ENCODE peak calls at places on chromosomes 11 and 22, in nine cellular contexts. K is tibial nerve, V is fibroblast of the aortic adventitia, E is pancreas, W is H9, H is neural crest cell, U is foreskin keratinocyte, P is retinal pigment epithelial cell, A is esophagus muscularis mucosa. Y is an unnamed sample.

GRCh38 chr22:46758098-46758497 is 4.4 kb upstream of the TBC1D22A start:
- DNase-seq in W (no peak), H (no peak), P (no peak), E (no peak), A (no peak), V (no peak), K (no peak), U (no peak), Y (no peak)

GRCh38 chr11:58286249-58286648 is 18.2 kb upstream of the OR10W1 start:
- DNase-seq in V (peak), E (no peak), H (no peak), A (no peak), P (peak), W (peak), K (no peak), U (peak), Y (no peak)

GRCh38 chr11:119081682-119082081 is 3.0 kb upstream of the HMBS start:
- DNase-seq in U (no peak), W (no peak), H (no peak), E (no peak), V (no peak), P (no peak), A (no peak), K (no peak), Y (no peak)

GRCh38 chr22:43186272-43187170 is at the start of gene TTLL12:
- DNase-seq in K (no peak), U (peak), W (peak), P (no peak), H (peak), V (peak), A (no peak), E (peak), Y (no peak)

GRCh38 chr22:49589301-49589700 is 238.4 kb downstream of the BRD1 start:
- DNase-seq in U (no peak), A (no peak), K (no peak), W (no peak), V (no peak), E (no peak), H (no peak), P (no peak), Y (no peak)

GRCh38 chr11:120546312-120547205 is 35.0 kb downstream of the GRIK4 start:
- DNase-seq in H (no peak), W (peak), U (peak), A (no peak), P (peak), V (peak), K (no peak), E (peak), Y (no peak)

GRCh38 chr11:4684631-4685285 is 12.9 kb downstream of the OR51E2 start:
- DNase-seq in K (no peak), W (no peak), E (no peak), P (no peak), U (no peak), V (no peak), A (no peak), H (no peak), Y (no peak)

GRCh38 chr11:64253481-64253880 is 2.2 kb downstream of the PLCB3 start:
- DNase-seq in P (no peak), V (no peak), U (no peak), W (no peak), K (no peak), E (no peak), H (no peak), A (no peak), Y (no peak)

DNA sequence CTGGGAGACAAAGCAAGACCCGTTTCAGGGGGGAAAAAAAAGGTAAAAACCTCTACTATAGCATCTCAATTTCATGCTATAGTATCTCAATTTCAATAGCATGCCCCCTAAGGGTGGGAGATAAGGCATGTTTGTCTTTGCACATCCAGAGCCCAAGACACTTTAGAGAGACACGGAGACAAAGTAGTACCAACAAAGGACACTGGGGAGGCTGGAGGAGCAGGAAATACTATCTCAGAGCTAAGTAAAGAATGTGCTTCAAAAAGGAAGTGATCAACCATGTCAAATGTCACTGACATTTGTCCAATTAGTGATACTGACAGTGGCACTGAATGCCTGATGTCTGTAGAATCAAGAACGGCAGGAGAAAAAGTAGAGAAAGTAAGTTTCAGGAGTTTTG is 68.6 kb downstream of the RRAS2 start:
- DNase-seq in E (no peak), H (no peak), A (no peak), U (no peak), W (no peak), K (no peak), P (no peak), V (no peak), Y (no peak)
- TF ChIP-seq CTCF in E (no peak), H (no peak), A (no peak), U (no peak), W (peak), K (no peak), P (no peak), V (no peak), Y (no peak)

GRCh38 chr11:115613986-115614625 is 109.9 kb upstream of the CADM1 start:
- DNase-seq in A (no peak), P (no peak), K (no peak), U (peak), H (no peak), V (no peak), W (no peak), E (no peak), Y (no peak)

GRCh38 chr11:115617767-115618166 is 113.6 kb upstream of the CADM1 start:
- DNase-seq in A (no peak), U (no peak), H (no peak), W (no peak), P (no peak), V (no peak), E (no peak), K (no peak), Y (no peak)

GRCh38 chr11:115613004-115613403 is 108.8 kb upstream of the CADM1 start:
- DNase-seq in W (no peak), E (no peak), V (no peak), A (no peak), H (no peak), P (no peak), U (no peak), K (no peak), Y (no peak)

GRCh38 chr11:115618428-115618827 is 114.2 kb upstream of the CADM1 start:
- DNase-seq in E (no peak), U (peak), W (no peak), K (no peak), H (no peak), V (no peak), A (no peak), P (no peak), Y (no peak)

DNA sequence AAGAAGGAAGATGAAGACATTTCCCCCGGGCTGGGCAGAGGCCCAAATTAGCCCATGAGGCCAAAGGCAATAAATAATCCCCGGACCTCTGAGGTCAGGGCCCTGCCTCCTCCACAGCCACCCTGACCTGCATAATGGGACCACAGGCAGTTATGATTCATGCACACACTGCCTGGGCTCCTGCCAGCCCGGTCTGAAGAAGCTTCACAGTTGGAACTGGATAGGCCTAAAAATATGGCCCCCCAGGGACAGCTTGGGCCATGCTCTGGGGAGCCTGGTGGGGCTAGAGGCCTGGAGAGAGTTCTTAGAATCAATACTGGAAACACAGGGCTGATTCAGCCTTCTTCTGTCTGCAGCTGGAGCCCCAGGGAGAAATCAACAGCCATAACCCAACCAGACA is 112.7 kb upstream of the CADM1 start:
- DNase-seq in P (no peak), V (no peak), E (peak), K (no peak), U (no peak), A (no peak), H (no peak), W (no peak), Y (no peak)
- TF ChIP-seq CTCF in P (no peak), V (no peak), E (no peak), K (no peak), U (no peak), A (no peak), H (no peak), W (no peak), Y (no peak)

DNA sequence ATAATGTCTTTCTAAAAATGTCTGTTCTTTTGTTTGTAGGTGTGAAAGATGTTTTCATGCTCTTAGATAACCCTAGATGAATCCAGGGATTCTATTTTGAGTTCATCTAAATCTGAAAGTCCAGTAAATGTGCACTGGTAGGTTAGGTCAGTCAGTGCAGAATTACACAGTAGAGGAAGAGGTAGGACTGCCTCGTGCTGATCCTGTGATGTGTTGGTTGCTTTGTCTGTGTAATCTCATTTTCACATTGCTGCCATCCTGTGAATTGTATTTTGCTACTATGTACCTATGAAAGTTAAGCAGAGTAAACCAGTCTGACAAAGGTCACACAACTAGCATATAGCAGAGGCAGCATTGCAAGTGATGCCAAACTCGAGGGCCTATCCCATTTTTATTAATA is 36.5 kb downstream of the ATXN10 start:
- DNase-seq in H (no peak), W (no peak), E (no peak), U (no peak), K (no peak), P (no peak), V (no peak), A (no peak), Y (no peak)
- TF ChIP-seq CTCF in H (no peak), W (no peak), E (no peak), U (no peak), K (no peak), P (no peak), V (no peak), A (no peak), Y (no peak)

GRCh38 chr11:126358763-126359160 is 3.3 kb downstream of the ST3GAL4 start:
- DNase-seq in W (no peak), A (no peak), V (no peak), H (no peak), U (no peak), P (no peak), E (no peak), K (no peak), Y (no peak)

GRCh38 chr11:126357969-126358762 is 2.7 kb downstream of the ST3GAL4 start:
- DNase-seq in K (no peak), W (no peak), V (no peak), H (no peak), A (no peak), E (no peak), U (no peak), P (no peak), Y (no peak)

GRCh38 chr11:126361400-126361799 is 5.9 kb downstream of the ST3GAL4 start:
- DNase-seq in A (no peak), U (no peak), V (no peak), E (no peak), K (no peak), P (no peak), W (no peak), H (no peak), Y (no peak)

GRCh38 chr11:126360049-126360446 is 4.6 kb downstream of the ST3GAL4 start:
- DNase-seq in K (no peak), P (no peak), E (no peak), H (no peak), A (no peak), W (no peak), U (no peak), V (no peak), Y (no peak)

DNA sequence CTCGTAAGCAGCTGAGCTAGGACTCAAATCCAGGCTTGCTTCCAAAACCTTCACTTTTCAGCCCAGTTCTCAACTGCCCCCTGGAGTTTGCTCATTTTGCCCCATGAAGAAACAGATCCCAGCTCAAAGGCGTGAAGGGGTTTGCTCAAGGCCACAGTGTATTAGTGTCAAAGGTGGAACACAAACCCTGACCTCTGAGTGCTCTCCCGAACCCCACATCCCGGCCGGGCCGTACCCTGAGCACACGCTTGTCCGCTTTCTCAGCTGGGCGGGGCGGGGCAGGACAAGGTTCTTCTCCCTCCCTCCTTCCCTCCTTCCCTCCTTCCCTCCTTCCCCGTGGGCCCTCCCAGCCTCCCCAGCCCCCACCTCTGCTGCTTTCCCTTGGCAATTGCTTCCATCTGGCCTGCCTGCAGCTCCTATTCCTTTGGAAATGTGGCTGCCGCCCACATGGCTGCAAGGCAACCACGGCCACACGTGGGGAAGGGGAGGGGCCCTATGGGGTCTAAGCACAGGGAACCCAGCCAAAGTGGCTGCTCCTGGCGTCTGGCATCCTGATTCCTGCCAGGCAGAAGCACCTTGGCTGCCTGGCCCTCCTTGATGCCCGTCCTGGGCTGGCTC is 4.1 kb downstream of the ST3GAL4 start:
- DNase-seq in W (no peak), K (peak), U (no peak), H (no peak), P (no peak), A (no peak), E (peak), V (peak), Y (no peak)
- TF ChIP-seq CTCF in W (no peak), K (no peak), U (peak), H (no peak), P (peak), A (no peak), E (no peak), V (peak), Y (no peak)

GRCh38 chr11:80315263-80315662 is 874.4 kb upstream of the TENM4 start:
- DNase-seq in U (peak), W (no peak), H (no peak), E (no peak), A (no peak), V (no peak), P (no peak), K (no peak), Y (no peak)

GRCh38 chr11:80317612-80318011 is 876.8 kb upstream of the TENM4 start:
- DNase-seq in H (no peak), V (no peak), W (no peak), E (no peak), A (no peak), K (no peak), P (no peak), U (no peak), Y (no peak)

GRCh38 chr11:80320226-80320625 is 879.4 kb upstream of the TENM4 start:
- DNase-seq in H (no peak), P (no peak), A (no peak), V (no peak), W (no peak), E (no peak), K (no peak), U (no peak), Y (no peak)

DNA sequence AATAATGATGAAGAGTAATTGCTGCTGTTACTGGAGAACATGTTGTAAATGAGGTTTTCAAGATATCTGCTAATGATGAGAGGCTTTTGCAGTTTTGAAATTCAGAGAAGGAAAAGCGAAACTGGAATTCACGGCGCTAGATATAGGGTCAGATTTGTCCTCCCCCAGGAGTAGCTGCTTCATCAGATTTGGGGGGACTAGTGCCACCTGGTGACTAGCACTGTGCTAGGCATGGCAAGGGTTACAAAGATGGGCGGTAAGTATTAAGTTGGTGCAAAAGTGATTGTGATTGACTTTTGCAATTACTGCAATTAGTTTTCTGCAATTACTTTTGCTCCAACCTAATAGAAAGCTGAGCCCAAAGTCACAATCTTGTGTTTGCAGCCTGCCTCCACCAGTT is 879.9 kb upstream of the TENM4 start:
- DNase-seq in A (no peak), H (no peak), V (no peak), W (peak), U (no peak), P (no peak), K (no peak), E (no peak), Y (no peak)
- TF ChIP-seq CTCF in A (no peak), H (no peak), V (no peak), W (peak), U (peak), P (peak), K (no peak), E (no peak), Y (peak)

GRCh38 chr11:92225563-92226308 is 1.1 kb downstream of the FAT3 start:
- DNase-seq in W (peak), P (no peak), U (peak), H (peak), V (no peak), A (no peak), E (no peak), K (peak), Y (no peak)
- TF ChIP-seq CTCF in W (no peak), P (peak), U (peak), H (no peak), V (no peak), A (no peak), E (no peak), K (no peak), Y (no peak)

Y was measured in D721Med.